ENCODE peak calls at places on chromosomes 4 and X, in seven cellular contexts. U, G, T, Z, Y, L and P are unnamed samples.

GRCh38 chr4:153513596-153513995 is 47.4 kb downstream of the TMEM131L start:
- DNase-seq in U (no peak), G (no peak), T (no peak), Y (no peak), L (no peak), Z (no peak), P (no peak)

GRCh38 chr4:174154455-174154854 is 129.0 kb downstream of the FBXO8 start:
- DNase-seq in G (no peak), T (no peak), Z (peak), U (no peak), L (no peak), Y (no peak), P (no peak)

GRCh38 chr4:10256203-10256602 is 139.6 kb upstream of the WDR1 start:
- DNase-seq in G (no peak), Y (no peak), L (no peak), T (no peak), Z (no peak), U (no peak), P (no peak)

GRCh38 chrX:17192111-17192510 is 182.9 kb upstream of the NHS start:
- DNase-seq in U (no peak), G (no peak), L (no peak), Z (peak), T (no peak), Y (no peak), P (no peak)

GRCh38 chrX:40402771-40403533 is 177.8 kb upstream of the ATP6AP2 start:
- DNase-seq in L (no peak), T (peak), Z (peak), Y (no peak), G (no peak), U (no peak), P (no peak)

GRCh38 chr4:28536124-28536523 is 1675.5 kb downstream of the STIM2 start:
- DNase-seq in U (no peak), Z (no peak), G (no peak), T (no peak), Y (no peak), L (no peak), P (no peak)

GRCh38 chr4:177119021-177119461 is 190.6 kb upstream of the NEIL3 start:
- DNase-seq in L (no peak), U (no peak), Y (no peak), Z (no peak), T (no peak), G (no peak), P (no peak)

GRCh38 chr4:52641853-52642563 is 17.1 kb downstream of the USP46 start:
- DNase-seq in T (no peak), L (no peak), U (no peak), Y (no peak), G (no peak), Z (peak), P (no peak)